ENCODE peak calls at places on chromosomes 5 and 9, in four cellular contexts. G is right lobe of liver, B is RWPE1, I is A549. T is an unnamed sample.

GRCh38 chr5:6202615-6203365 is 175.6 kb downstream of the MED10 start:
- DNase-seq in G (no peak), B (no peak), I (peak), T (no peak)

GRCh38 chr9:15079989-15080388 is 169.8 kb upstream of the FREM1 start:
- DNase-seq in G (no peak), B (no peak), I (no peak), T (no peak)

GRCh38 chr5:2204366-2205184 is 321.9 kb upstream of the IRX4 start:
- DNase-seq in G (no peak), B (no peak), I (no peak), T (no peak)

GRCh38 chr5:75152861-75153260 is 83.8 kb downstream of the ANKRD31 start:
- DNase-seq in G (no peak), B (peak), I (no peak), T (no peak)

GRCh38 chr5:168530751-168531150 is 1.6 kb downstream of the FBLL1 start:
- DNase-seq in G (no peak), B (no peak), I (no peak), T (no peak)

GRCh38 chr9:114465417-114465816 is 39.9 kb downstream of the WHRN start:
- DNase-seq in G (no peak), B (no peak), I (no peak), T (no peak)

GRCh38 chr9:76090330-76090729 is 199.9 kb downstream of the PCSK5 start:
- DNase-seq in G (no peak), B (no peak), I (no peak), T (no peak)

GRCh38 chr5:58231041-58231440 is 228.8 kb downstream of the PLK2 start:
- DNase-seq in G (no peak), B (no peak), I (no peak), T (no peak)

GRCh38 chr5:172276214-172276613 is 7.3 kb downstream of the UBTD2 start:
- DNase-seq in G (no peak), B (peak), I (no peak), T (no peak)

GRCh38 chr9:76629205-76629990 is 134.8 kb upstream of the PCA3 start:
- DNase-seq in G (no peak), B (no peak), I (no peak), T (no peak)

GRCh38 chr5:178123987-178124925 is 6.6 kb upstream of the RMND5B start:
- DNase-seq in G (no peak), B (peak), I (no peak), T (peak)

GRCh38 chr5:139605887-139606286 is 42.3 kb upstream of the CXXC5 start:
- DNase-seq in G (no peak), B (no peak), I (no peak), T (no peak)

GRCh38 chr9:76529667-76530066 is 70.7 kb downstream of the GCNT1 start:
- DNase-seq in G (no peak), B (no peak), I (no peak), T (no peak)

GRCh38 chr5:149656576-149657182 is 73.4 kb upstream of the PPARGC1B start:
- DNase-seq in G (peak), B (no peak), I (peak), T (no peak)

GRCh38 chr5:6216516-6217075 is 161.8 kb downstream of the MED10 start:
- DNase-seq in G (no peak), B (no peak), I (no peak), T (no peak)

GRCh38 chr9:91751922-91752321 is 198.1 kb downstream of the ROR2 start:
- DNase-seq in G (no peak), B (peak), I (no peak), T (no peak)

GRCh38 chr5:81772488-81772887 is 21.6 kb upstream of the SSBP2 start:
- DNase-seq in G (no peak), B (no peak), I (no peak), T (no peak)

GRCh38 chr9:16460711-16461110 is 409.8 kb downstream of the BNC2 start:
- DNase-seq in G (no peak), B (no peak), I (no peak), T (no peak)

GRCh38 chr5:175206651-175207050 is 237.3 kb downstream of the DRD1 start:
- DNase-seq in G (no peak), B (no peak), I (no peak), T (no peak)

GRCh38 chr5:31854625-31855526 is 215.9 kb downstream of the PDZD2 start:
- DNase-seq in G (peak), B (peak), I (peak), T (peak)

GRCh38 chr9:133633681-133633990 is 2.5 kb upstream of the DBH start:
- DNase-seq in G (no peak), B (no peak), I (no peak), T (no peak)

GRCh38 chr5:76379316-76379715 is 23.8 kb upstream of the IQGAP2 start:
- DNase-seq in G (no peak), B (no peak), I (no peak), T (no peak)

GRCh38 chr9:10274156-10274555 is 338.6 kb downstream of the PTPRD start:
- DNase-seq in G (no peak), B (no peak), I (no peak), T (no peak)

GRCh38 chr5:112902561-112902960 is 19.5 kb downstream of the REEP5 start:
- DNase-seq in G (no peak), B (no peak), I (no peak), T (no peak)

GRCh38 chr5:153594785-153595184 is 104.3 kb downstream of the GRIA1 start:
- DNase-seq in G (no peak), B (no peak), I (no peak), T (no peak)

GRCh38 chr9:90033030-90033650 is 428.3 kb downstream of the GADD45G start:
- DNase-seq in G (peak), B (no peak), I (no peak), T (no peak)

GRCh38 chr5:127236254-127236653 is 54.3 kb upstream of the MEGF10 start:
- DNase-seq in G (no peak), B (no peak), I (no peak), T (no peak)

GRCh38 chr9:127770905-127771569 is 7.4 kb downstream of the SH2D3C start:
- DNase-seq in G (peak), B (peak), I (peak), T (peak)

GRCh38 chr5:159094745-159095144 is 5.0 kb downstream of the EBF1 start:
- DNase-seq in G (peak), B (peak), I (peak), T (peak)

GRCh38 chr5:93596676-93597441 is 13.8 kb downstream of the NR2F1 start:
- DNase-seq in G (no peak), B (peak), I (no peak), T (peak)

GRCh38 chr9:89194381-89195114 is 15.9 kb upstream of the SHC3 start:
- DNase-seq in G (no peak), B (no peak), I (no peak), T (no peak)

GRCh38 chr5:148996270-148996669 is 66.6 kb downstream of the SH3TC2 start:
- DNase-seq in G (no peak), B (no peak), I (no peak), T (no peak)

GRCh38 chr5:90477073-90477472 is 2.4 kb downstream of the POLR3G start:
- DNase-seq in G (no peak), B (no peak), I (no peak), T (no peak)

GRCh38 chr5:157049605-157050004 is 9.3 kb downstream of the HAVCR1 start:
- DNase-seq in G (no peak), B (peak), I (peak), T (no peak)

GRCh38 chr5:135593141-135593540 is 14.3 kb upstream of the CXCL14 start:
- DNase-seq in G (no peak), B (no peak), I (no peak), T (no peak)

GRCh38 chr9:134983094-134983493 is 65.4 kb upstream of the FCN1 start:
- DNase-seq in G (peak), B (no peak), I (no peak), T (peak)

GRCh38 chr5:38110130-38110529 is 148.2 kb upstream of the EGFLAM start:
- DNase-seq in G (no peak), B (no peak), I (no peak), T (no peak)

GRCh38 chr5:151624486-151624885 is 33.4 kb upstream of the FAT2 start:
- DNase-seq in G (no peak), B (no peak), I (no peak), T (peak)

GRCh38 chr5:177490992-177491391 is 6.4 kb downstream of the PDLIM7 start:
- DNase-seq in G (no peak), B (no peak), I (no peak), T (no peak)

GRCh38 chr5:39270172-39270848 is 50.9 kb upstream of the FYB1 start:
- DNase-seq in G (no peak), B (no peak), I (no peak), T (no peak)

GRCh38 chr9:13568851-13569618 is 289.5 kb upstream of the MPDZ start:
- DNase-seq in G (no peak), B (no peak), I (no peak), T (peak)
- H3K27ac ChIP-seq in G (peak), B (no peak), I (no peak), T (peak)

GRCh38 chr9:122931851-122932199 is 513 bp upstream of the ZBTB26 start:
- DNase-seq in G (no peak), B (no peak), I (peak), T (no peak)

GRCh38 chr9:122929803-122930354 is 1.4 kb downstream of the ZBTB26 start:
- DNase-seq in G (no peak), B (no peak), I (no peak), T (no peak)

GRCh38 chr9:122936464-122936863 is 4.4 kb upstream of the RABGAP1 start:
- DNase-seq in G (no peak), B (no peak), I (no peak), T (no peak)

GRCh38 chr9:122930933-122931850 is at the start of gene ZBTB26:
- DNase-seq in G (peak), B (peak), I (peak), T (peak)

GRCh38 chr9:122930541-122930932 is 775 bp downstream of the ZBTB26 start:
- DNase-seq in G (no peak), B (no peak), I (no peak), T (no peak)
- H3K27ac ChIP-seq in G (no peak), B (peak), I (peak), T (no peak)

GRCh38 chr9:122844137-122844536 is 15.7 kb upstream of the PDCL start:
- DNase-seq in G (no peak), B (no peak), I (no peak), T (no peak)
- H3K27ac ChIP-seq in G (no peak), B (no peak), I (no peak), T (no peak)

DNA sequence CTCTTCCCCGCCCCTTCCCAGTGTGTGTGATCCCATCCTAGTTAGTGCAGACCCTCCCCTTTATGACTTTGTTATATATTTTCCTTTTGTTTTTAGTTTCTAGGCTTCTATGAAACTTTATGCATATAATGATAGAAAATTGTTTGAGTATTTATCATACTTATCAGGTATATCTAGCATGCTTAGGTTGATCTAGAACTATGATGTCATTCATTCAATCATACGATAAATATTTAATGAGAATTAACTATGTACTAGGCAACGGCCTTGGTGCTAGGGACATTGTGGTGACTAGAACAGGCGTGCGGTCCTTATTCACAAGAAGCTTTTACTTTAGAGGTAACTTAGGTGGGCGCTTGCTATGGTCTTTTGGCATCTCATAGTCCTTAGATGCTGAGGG is 13.6 kb upstream of the ANKRD55 start:
- DNase-seq in G (no peak), B (no peak), I (no peak), T (no peak)
- H3K27ac ChIP-seq in G (no peak), B (no peak), I (no peak), T (no peak)

DNA sequence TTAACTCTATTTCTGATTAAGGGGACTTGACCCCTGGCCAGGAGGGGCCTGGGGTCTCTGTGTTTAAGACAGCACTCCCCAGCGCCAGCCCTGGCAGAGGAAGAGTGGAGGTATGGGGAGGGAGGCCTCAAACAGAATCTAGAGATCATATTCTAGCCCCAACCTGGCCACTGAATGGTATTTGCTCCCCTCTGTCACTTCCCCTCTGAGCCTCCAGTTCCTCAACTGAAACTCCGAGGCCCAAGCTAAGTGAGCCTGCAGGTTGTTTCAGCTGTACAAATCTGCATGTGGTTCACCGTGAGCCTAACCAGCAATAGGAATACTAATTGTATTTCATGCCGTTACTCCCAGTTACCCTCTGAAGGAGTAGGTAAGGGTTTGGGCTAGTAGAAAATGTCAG is 36.0 kb downstream of the ANP32B start:
- DNase-seq in G (no peak), B (no peak), I (no peak), T (no peak)
- H3K27ac ChIP-seq in G (no peak), B (peak), I (no peak), T (no peak)

DNA sequence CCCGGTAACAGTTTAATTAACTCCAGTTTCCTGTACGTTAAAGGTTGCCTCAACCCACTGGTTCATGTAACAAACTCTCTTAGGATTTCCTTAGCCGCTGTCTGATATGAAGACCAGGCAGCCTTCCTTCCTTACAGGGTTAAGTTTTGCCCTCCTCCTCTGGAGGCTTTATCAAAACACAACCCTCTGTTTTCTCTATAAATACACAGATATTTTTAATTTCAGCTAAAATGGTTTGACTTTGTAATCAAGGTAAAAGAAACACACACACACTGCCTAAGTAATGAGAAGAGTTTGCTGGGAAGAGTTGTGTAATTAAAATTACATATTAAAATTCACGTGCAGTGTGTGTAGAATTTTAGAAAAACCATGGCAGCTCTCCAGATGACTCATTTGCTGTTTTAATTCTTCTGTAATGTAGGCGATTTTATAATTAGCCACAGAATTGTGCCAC is 369.8 kb downstream of the CSNK1G3 start:
- DNase-seq in G (no peak), B (peak), I (no peak), T (no peak)
- H3K27ac ChIP-seq in G (no peak), B (no peak), I (no peak), T (no peak)

DNA sequence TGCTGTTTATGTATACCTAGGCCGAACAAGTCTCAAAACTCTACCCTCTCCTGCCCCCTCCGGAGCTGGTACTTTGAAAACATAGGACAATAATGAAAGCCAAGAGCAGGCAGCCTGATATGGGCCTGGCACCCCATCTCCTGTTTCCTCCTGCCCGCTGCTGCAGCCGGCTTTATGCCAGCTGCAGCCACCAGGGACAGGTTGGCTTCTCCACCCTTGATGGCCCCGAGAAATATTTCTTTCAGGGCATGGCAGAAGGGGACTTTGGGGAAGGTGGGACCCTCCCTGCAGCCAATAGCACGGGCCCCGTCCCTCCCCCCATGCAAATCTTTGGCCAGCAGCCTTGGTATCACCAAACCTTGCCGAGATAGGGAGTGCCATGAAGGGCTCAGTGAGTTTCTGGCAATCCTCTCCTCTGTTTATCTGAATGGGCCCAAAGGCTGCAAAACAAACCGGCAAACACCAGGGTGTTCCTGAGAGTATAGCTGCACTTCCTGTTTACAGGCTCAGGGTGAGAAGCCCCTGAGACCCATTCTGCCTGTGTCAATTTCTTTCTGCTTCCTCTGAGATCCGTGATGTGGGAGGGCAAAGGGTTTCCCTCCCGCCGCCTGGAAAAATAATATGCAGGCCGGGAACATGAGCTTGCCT is 73.4 kb upstream of the BOD1 start:
- DNase-seq in G (peak), B (no peak), I (peak), T (peak)
- H3K27ac ChIP-seq in G (peak), B (no peak), I (peak), T (peak)

T was measured in right cardiac atrium.